ENCODE peak calls at places on chromosomes 13 and 19, in six cellular contexts. T is thoracic aorta, B is mesendoderm, V is hepatocyte, S is IMR-90, D is fibroblast of lung. F is an unnamed sample.

GRCh38 chr13:80276371-80277289 is 64.3 kb downstream of the SPRY2 start:
- DNase-seq in T (no peak), S (peak; percentile 23), V (no peak), D (peak; percentile 79), B (peak; percentile 45), F (peak; percentile 50)

GRCh38 chr13:62014299-62014698 is 598.6 kb upstream of the PCDH20 start:
- DNase-seq in S (peak; percentile 1), D (peak; percentile 2), V (peak; percentile 6), B (peak; percentile 24), T (no peak), F (no peak)

GRCh38 chr19:21833733-21834132 is 2.2 kb downstream of the ZNF43 start:
- DNase-seq in T (no peak), V (no peak), D (no peak), S (no peak), B (no peak), F (no peak)

GRCh38 chr13:28181413-28181812 is 43.1 kb downstream of the PAN3 start:
- DNase-seq in D (peak; percentile 49), B (peak; percentile 43), V (no peak), T (no peak), S (peak; percentile 79), F (no peak)

GRCh38 chr19:12769689-12770088 is 5.7 kb downstream of the HOOK2 start:
- DNase-seq in D (no peak), B (peak; percentile 84), S (no peak), V (peak; percentile 50), T (no peak), F (no peak)

GRCh38 chr13:73190477-73190876 is 131.7 kb downstream of the KLF5 start:
- DNase-seq in T (no peak), V (no peak), S (no peak), D (peak; percentile 11), B (no peak), F (no peak)

GRCh38 chr19:58394821-58395219 is 636 bp upstream of the RNF225 start:
- DNase-seq in S (no peak), D (no peak), T (no peak), V (no peak), B (no peak), F (no peak)

GRCh38 chr19:36340786-36341386 is 38.1 kb downstream of the ZFP14 start:
- DNase-seq in S (no peak), V (no peak), B (no peak), D (no peak), T (no peak), F (no peak)

GRCh38 chr19:14369399-14370168 is 11.7 kb upstream of the ADGRE5 start:
- DNase-seq in S (peak; percentile 64), B (no peak), T (no peak), D (peak; percentile 76), V (no peak), F (no peak)

GRCh38 chr13:46475586-46475991 is 77.4 kb upstream of the LRCH1 start:
- DNase-seq in B (no peak), S (no peak), V (no peak), T (no peak), D (peak; percentile 45), F (no peak)

GRCh38 chr19:6739884-6740588 is 556 bp downstream of the TRIP10 start:
- DNase-seq in V (peak; percentile 68), T (no peak), S (no peak), D (no peak), B (peak; percentile 64), F (no peak)

DNA sequence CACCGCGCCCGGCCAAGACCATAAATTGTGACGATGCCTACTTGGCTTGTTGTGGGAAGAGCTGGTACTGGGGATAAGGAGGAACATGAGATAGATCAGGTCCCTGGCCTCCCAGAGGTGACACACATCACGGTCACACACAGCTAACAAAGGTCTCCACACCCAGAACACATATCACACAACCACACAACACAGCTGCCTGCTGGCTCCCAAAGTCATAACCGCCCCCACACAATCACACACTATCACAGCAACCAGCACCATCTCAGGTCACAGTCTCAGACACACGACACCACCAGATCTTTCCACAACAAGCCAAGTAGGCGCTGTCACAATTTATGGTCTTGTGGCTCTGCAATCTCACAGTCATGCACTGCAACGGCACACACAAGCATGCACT is 5.7 kb downstream of the COL5A3 start:
- DNase-seq in T (no peak), S (no peak), B (no peak), D (no peak), V (no peak), F (no peak)
- H3K4me1 ChIP-seq in T (peaks cover 16% of the 10 kb centered on the region), S (peaks cover 11% of the 10 kb centered on the region), B (no peaks in the 10 kb centered on the region), D (peaks cover 13% of the 10 kb centered on the region), V (peaks cover 13% of the 10 kb centered on the region), F (peaks cover 14% of the 10 kb centered on the region)

GRCh38 chr13:48909088-48909389 is 66.7 kb upstream of the FNDC3A start:
- DNase-seq in S (no peak), D (no peak), T (no peak), B (no peak), V (no peak), F (no peak)

GRCh38 chr13:48906200-48906599 is 69.5 kb upstream of the FNDC3A start:
- DNase-seq in B (no peak), S (no peak), T (no peak), V (peak; percentile 17), D (peak; percentile 2), F (no peak)

GRCh38 chr13:48904668-48905290 is 70.9 kb upstream of the FNDC3A start:
- DNase-seq in B (no peak), V (no peak), T (no peak), D (no peak), S (no peak), F (no peak)

GRCh38 chr13:48908381-48909087 is 67.2 kb upstream of the FNDC3A start:
- DNase-seq in S (peak; percentile 37), B (peak; percentile 9), D (peak; percentile 64), V (no peak), T (peak; percentile 23), F (no peak)
- H3K4me3 ChIP-seq in S (no peak overlapping the region), B (no peak overlapping the region), D (no peak overlapping the region), V (no peak overlapping the region), T (peak overlapping the region; percentile 9), F (no peak overlapping the region)

GRCh38 chr19:34178276-34178614 is 5.9 kb downstream of the LSM14A start:
- DNase-seq in S (no peak), T (no peak), B (no peak), V (no peak), D (no peak), F (no peak)
- H3K4me1 ChIP-seq in S (peaks cover 11% of the 10 kb centered on the region), T (peaks cover 71% of the 10 kb centered on the region), B (peaks cover 4% of the 10 kb centered on the region), V (peaks cover 63% of the 10 kb centered on the region), D (peaks cover 5% of the 10 kb centered on the region), F (peaks cover 95% of the 10 kb centered on the region)

GRCh38 chr19:15642807-15643206 is 2.1 kb downstream of the CYP4F3 start:
- DNase-seq in T (no peak), D (no peak), V (no peak), S (no peak), B (no peak), F (no peak)
- H3K4me3 ChIP-seq in T (no peak overlapping the region), D (no peak overlapping the region), V (no peak overlapping the region), S (no peak overlapping the region), B (no peak overlapping the region), F (no peak overlapping the region)

GRCh38 chr13:33261426-33262068 is 24.0 kb downstream of the STARD13 start:
- DNase-seq in B (no peak), D (no peak), S (peak; percentile 31), V (no peak), T (no peak), F (no peak)
- H3K4me1 ChIP-seq in B (peaks cover 4% of the 10 kb centered on the region), D (peaks cover 37% of the 10 kb centered on the region), S (peaks cover 49% of the 10 kb centered on the region), V (peaks cover 23% of the 10 kb centered on the region), T (no peaks in the 10 kb centered on the region), F (peaks cover 99% of the 10 kb centered on the region)

DNA sequence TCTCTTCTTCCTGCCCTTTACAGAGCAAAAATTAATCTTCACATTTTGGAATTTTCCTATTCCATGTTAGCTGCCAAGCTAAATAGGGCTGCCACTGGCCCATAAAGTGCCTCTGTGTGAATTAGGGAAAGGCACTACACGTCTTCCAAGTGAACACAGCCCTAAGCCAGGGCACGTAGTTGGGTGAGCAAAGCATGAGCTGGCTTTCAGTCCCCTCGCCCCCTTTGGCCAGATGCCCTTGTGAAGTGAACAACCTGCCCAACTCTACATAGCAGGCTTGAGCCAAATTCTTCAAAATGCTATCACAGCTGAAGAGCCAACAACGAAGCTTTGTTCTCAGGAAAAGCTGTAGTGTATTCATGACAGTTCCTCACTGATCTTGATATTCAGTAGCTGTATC is 213.1 kb downstream of the OXGR1 start:
- DNase-seq in D (peak; percentile 11), V (no peak), T (peak; percentile 49), S (no peak), B (no peak), F (no peak)
- H3K4me3 ChIP-seq in D (no peak overlapping the region), V (no peak overlapping the region), T (no peak overlapping the region), S (no peak overlapping the region), B (no peak overlapping the region), F (no peak overlapping the region)

GRCh38 chr13:98506343-98507059 is 70.4 kb downstream of the STK24 start:
- DNase-seq in V (no peak), T (no peak), D (peak; percentile 11), S (no peak), B (no peak), F (no peak)

GRCh38 chr13:98503175-98504028 is 73.5 kb downstream of the STK24 start:
- DNase-seq in D (peak; percentile 28), T (no peak), V (no peak), S (peak; percentile 38), B (no peak), F (no peak)

GRCh38 chr13:98500963-98501421 is 75.9 kb downstream of the STK24 start:
- DNase-seq in S (no peak), D (no peak), B (no peak), T (no peak), V (no peak), F (no peak)

GRCh38 chr13:98504371-98504963 is 72.4 kb downstream of the STK24 start:
- DNase-seq in T (no peak), S (no peak), B (no peak), D (no peak), V (no peak), F (no peak)

GRCh38 chr13:98504029-98504351 is 72.9 kb downstream of the STK24 start:
- DNase-seq in S (no peak), T (no peak), B (no peak), D (no peak), V (no peak), F (no peak)
- H3K4me1 ChIP-seq in S (peaks cover 35% of the 10 kb centered on the region), T (peaks cover 39% of the 10 kb centered on the region), B (peaks cover 22% of the 10 kb centered on the region), D (peaks cover 30% of the 10 kb centered on the region), V (peaks cover 29% of the 10 kb centered on the region), F (peaks cover 84% of the 10 kb centered on the region)

DNA sequence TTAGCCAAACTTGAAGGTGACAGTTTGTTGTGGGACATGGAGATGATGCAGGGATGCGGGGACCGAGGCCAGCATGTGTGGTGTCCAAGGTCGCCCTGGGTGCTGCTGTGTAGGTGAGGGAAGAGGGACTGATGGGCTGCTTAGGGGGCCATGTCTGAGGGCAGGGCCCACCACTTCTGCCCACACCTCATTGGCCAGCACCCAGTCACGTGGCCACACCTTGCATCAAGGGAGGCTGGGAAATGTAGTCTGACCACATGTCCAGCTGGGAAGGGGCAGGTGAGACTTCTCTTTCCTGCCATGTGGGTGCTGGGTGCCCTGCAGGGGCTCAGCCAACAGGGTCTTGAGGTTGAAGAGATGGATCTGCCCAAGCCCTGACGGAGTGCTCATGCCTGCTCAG is 88.9 kb downstream of the KDM4B start:
- DNase-seq in S (no peak), D (no peak), V (no peak), B (peak; percentile 48), T (no peak), F (no peak)
- H3K4me3 ChIP-seq in S (no peak overlapping the region), D (no peak overlapping the region), V (no peak overlapping the region), B (no peak overlapping the region), T (no peak overlapping the region), F (no peak overlapping the region)

F was measured in esophagus muscularis mucosa.